ENCODE peak calls at places on chromosomes 13 and 19, in ten cellular contexts. P is frontal cortex; H is stimulated activated CD8-positive, alpha-beta memory T cell treated with anti-CD3 and anti-CD28 coated beads, Interleukin-4, amount 100 ng/mL, for 1 hour; V is fibroblast of the aortic adventitia; G is HT1080; B is endothelial cell; F is hepatic stellate cell; C is aorta; Q is right cardiac atrium; R is HFF-Myc. I is an unnamed sample.

GRCh38 chr13:44726214-44726613 is 150.1 kb upstream of the TSC22D1 start:
- DNase-seq in P (no peak), H (no peak), V (peak; percentile 97), G (no peak), B (no peak), F (peak; percentile 43), C (no peak), Q (no peak), R (peak; percentile 57), I (peak; percentile 76)

GRCh38 chr19:39969681-39970423 is 1.1 kb upstream of the PSMC4 start:
- DNase-seq in P (no peak), H (no peak), V (no peak), G (no peak), B (no peak), F (no peak), C (no peak), Q (no peak), R (no peak), I (no peak)

GRCh38 chr19:40422428-40423226 is 3.2 kb downstream of the SERTAD1 start:
- DNase-seq in P (no peak), H (no peak), V (peak; percentile 30), G (no peak), B (no peak), F (no peak), C (no peak), Q (no peak), R (no peak), I (no peak)

GRCh38 chr13:29369060-29369743 is 226.3 kb downstream of the SLC7A1 start:
- DNase-seq in P (no peak), H (no peak), V (peak; percentile 48), G (peak; percentile 14), B (peak; percentile 29), F (peak; percentile 12), C (no peak), Q (no peak), R (peak; percentile 17), I (peak; percentile 62)

GRCh38 chr19:6110360-6110977 is at the start of gene RFX2:
- DNase-seq in P (peak; percentile 99), H (peak; percentile 98), V (peak; percentile 98), G (peak; percentile 96), B (peak; percentile 98), F (peak; percentile 98), C (peak; percentile 99), Q (peak; percentile 99), R (peak; percentile 93), I (peak; percentile 100)

GRCh38 chr19:50311723-50312635 is 17.2 kb downstream of the KCNC3 start:
- DNase-seq in P (no peak), H (no peak), V (no peak), G (no peak), B (no peak), F (no peak), C (no peak), Q (no peak), R (no peak), I (no peak)

GRCh38 chr19:29677001-29677781 is 11.9 kb downstream of the PLEKHF1 start:
- DNase-seq in P (no peak), H (no peak), V (no peak), G (no peak), B (no peak), F (no peak), C (no peak), Q (peak; percentile 14), R (no peak), I (no peak)

GRCh38 chr13:113879506-113880360 is 15.9 kb upstream of the GAS6 start:
- DNase-seq in P (no peak), H (no peak), V (no peak), G (no peak), B (no peak), F (no peak), C (no peak), Q (no peak), R (no peak), I (no peak)

GRCh38 chr13:110405597-110406450 is 98.7 kb downstream of the COL4A2 start:
- DNase-seq in P (no peak), H (no peak), V (peak; percentile 8), G (peak; percentile 75), B (no peak), F (peak; percentile 56), C (no peak), Q (no peak), R (no peak), I (no peak)

I was measured in MCF 10A.